ENCODE peak calls at places on chromosomes 4 and X, in five cellular contexts. One of them, this sample, is unnamed.

GRCh38 chr4:145302725-145303124 is 122.3 kb upstream of the OTUD4 start:
- DNase-seq in thyroid gland: no peak
- DNase-seq in OCI-LY7: no peak
- DNase-seq in left lung: no peak
- DNase-seq in GM12865: no peak
- DNase-seq in this sample: no peak

GRCh38 chrX:2829066-2829430 is 318 bp downstream of the GYG2 start:
- DNase-seq in thyroid gland: peak
- DNase-seq in OCI-LY7: no peak
- DNase-seq in left lung: no peak
- DNase-seq in GM12865: no peak
- DNase-seq in this sample: no peak

GRCh38 chr4:82864336-82865001 is 26.5 kb downstream of the SEC31A start:
- DNase-seq in thyroid gland: no peak
- DNase-seq in OCI-LY7: no peak
- DNase-seq in left lung: no peak
- DNase-seq in GM12865: no peak
- DNase-seq in this sample: no peak

GRCh38 chr4:126470862-126471261 is 1156.1 kb downstream of the FAT4 start:
- DNase-seq in thyroid gland: no peak
- DNase-seq in OCI-LY7: no peak
- DNase-seq in left lung: no peak
- DNase-seq in GM12865: no peak
- DNase-seq in this sample: no peak

GRCh38 chr4:169220854-169221311 is 49.9 kb downstream of the SH3RF1 start:
- DNase-seq in thyroid gland: no peak
- DNase-seq in OCI-LY7: no peak
- DNase-seq in left lung: no peak
- DNase-seq in GM12865: no peak
- DNase-seq in this sample: no peak

GRCh38 chr4:77881460-77882295 is 19.0 kb downstream of the MRPL1 start:
- DNase-seq in thyroid gland: no peak
- DNase-seq in OCI-LY7: no peak
- DNase-seq in left lung: no peak
- DNase-seq in GM12865: no peak
- DNase-seq in this sample: peak

GRCh38 chr4:145217339-145217738 is 37.0 kb upstream of the OTUD4 start:
- DNase-seq in thyroid gland: no peak
- DNase-seq in OCI-LY7: no peak
- DNase-seq in left lung: no peak
- DNase-seq in GM12865: no peak
- DNase-seq in this sample: no peak

GRCh38 chrX:81120936-81121351 is 80.8 kb downstream of the HMGN5 start:
- DNase-seq in thyroid gland: peak
- DNase-seq in OCI-LY7: peak
- DNase-seq in left lung: no peak
- DNase-seq in GM12865: peak
- DNase-seq in this sample: peak

GRCh38 chrX:12770440-12770839 is 20.8 kb upstream of the PRPS2 start:
- DNase-seq in thyroid gland: no peak
- DNase-seq in OCI-LY7: peak
- DNase-seq in left lung: no peak
- DNase-seq in GM12865: peak
- DNase-seq in this sample: no peak

GRCh38 chr4:151152033-151152432 is 52.6 kb downstream of the RPS3A start:
- DNase-seq in thyroid gland: no peak
- DNase-seq in OCI-LY7: no peak
- DNase-seq in left lung: no peak
- DNase-seq in GM12865: no peak
- DNase-seq in this sample: no peak

GRCh38 chr4:75722417-75722816 is 2.0 kb upstream of the USO1 start:
- DNase-seq in thyroid gland: no peak
- DNase-seq in OCI-LY7: no peak
- DNase-seq in left lung: no peak
- DNase-seq in GM12865: no peak
- DNase-seq in this sample: no peak

GRCh38 chrX:136215559-136215958 is 35.6 kb downstream of the MAP7D3 start:
- DNase-seq in thyroid gland: no peak
- DNase-seq in OCI-LY7: no peak
- DNase-seq in left lung: no peak
- DNase-seq in GM12865: no peak
- DNase-seq in this sample: no peak

GRCh38 chrX:54794795-54795194 is 3.3 kb downstream of the ITIH6 start:
- DNase-seq in thyroid gland: no peak
- DNase-seq in OCI-LY7: no peak
- DNase-seq in left lung: no peak
- DNase-seq in GM12865: no peak
- DNase-seq in this sample: no peak

GRCh38 chrX:151393514-151393913 is 3.5 kb upstream of the VMA21 start:
- DNase-seq in thyroid gland: no peak
- DNase-seq in OCI-LY7: peak
- DNase-seq in left lung: no peak
- DNase-seq in GM12865: peak
- DNase-seq in this sample: no peak

GRCh38 chrX:138057883-138058282 is 492.0 kb downstream of the ZIC3 start:
- DNase-seq in thyroid gland: no peak
- DNase-seq in OCI-LY7: no peak
- DNase-seq in left lung: no peak
- DNase-seq in GM12865: no peak
- DNase-seq in this sample: no peak

GRCh38 chr4:1379351-1379781 is 26.9 kb downstream of the NKX1-1 start:
- DNase-seq in thyroid gland: no peak
- DNase-seq in OCI-LY7: no peak
- DNase-seq in left lung: no peak
- DNase-seq in GM12865: no peak
- DNase-seq in this sample: peak

GRCh38 chrX:9293903-9294302 is 171.0 kb upstream of the TBL1X start:
- DNase-seq in thyroid gland: no peak
- DNase-seq in OCI-LY7: no peak
- DNase-seq in left lung: no peak
- DNase-seq in GM12865: no peak
- DNase-seq in this sample: no peak

GRCh38 chrX:19776753-19777152 is 110.6 kb downstream of the SH3KBP1 start:
- DNase-seq in thyroid gland: no peak
- DNase-seq in OCI-LY7: peak
- DNase-seq in left lung: no peak
- DNase-seq in GM12865: peak
- DNase-seq in this sample: no peak

GRCh38 chr4:171626554-171626953 is 186.7 kb upstream of the GALNTL6 start:
- DNase-seq in thyroid gland: no peak
- DNase-seq in OCI-LY7: no peak
- DNase-seq in left lung: no peak
- DNase-seq in GM12865: no peak
- DNase-seq in this sample: no peak

GRCh38 chrX:1178580-1179057 is 33.8 kb downstream of the CRLF2 start:
- DNase-seq in thyroid gland: no peak
- DNase-seq in OCI-LY7: no peak
- DNase-seq in left lung: no peak
- DNase-seq in GM12865: no peak
- DNase-seq in this sample: no peak

GRCh38 chr4:148445071-148445902 is 3.1 kb upstream of the NR3C2 start:
- DNase-seq in thyroid gland: peak
- DNase-seq in OCI-LY7: peak
- DNase-seq in left lung: peak
- DNase-seq in GM12865: peak
- DNase-seq in this sample: peak

GRCh38 chr4:6727943-6728250 is 11.9 kb downstream of the BLOC1S4 start:
- DNase-seq in thyroid gland: no peak
- DNase-seq in OCI-LY7: no peak
- DNase-seq in left lung: no peak
- DNase-seq in GM12865: no peak
- DNase-seq in this sample: no peak

GRCh38 chrX:53031380-53031779 is 17.2 kb upstream of the GPR173 start:
- DNase-seq in thyroid gland: no peak
- DNase-seq in OCI-LY7: no peak
- DNase-seq in left lung: no peak
- DNase-seq in GM12865: no peak
- DNase-seq in this sample: no peak

GRCh38 chrX:150038356-150038755 is 100.1 kb upstream of the EOLA2 start:
- DNase-seq in thyroid gland: no peak
- DNase-seq in OCI-LY7: no peak
- DNase-seq in left lung: no peak
- DNase-seq in GM12865: no peak
- DNase-seq in this sample: no peak

GRCh38 chr4:182023469-182023868 is 219.7 kb upstream of the TENM3 start:
- DNase-seq in thyroid gland: no peak
- DNase-seq in OCI-LY7: no peak
- DNase-seq in left lung: no peak
- DNase-seq in GM12865: no peak
- DNase-seq in this sample: no peak

GRCh38 chr4:69617083-69617694 is 22.3 kb downstream of the UGT2A2 start:
- DNase-seq in thyroid gland: no peak
- DNase-seq in OCI-LY7: peak
- DNase-seq in left lung: no peak
- DNase-seq in GM12865: peak
- DNase-seq in this sample: no peak

GRCh38 chr4:118410143-118410542 is 57.3 kb upstream of the PRSS12 start:
- DNase-seq in thyroid gland: no peak
- DNase-seq in OCI-LY7: no peak
- DNase-seq in left lung: no peak
- DNase-seq in GM12865: no peak
- DNase-seq in this sample: no peak

GRCh38 chr4:25925486-25926201 is 11.6 kb downstream of the SMIM20 start:
- DNase-seq in thyroid gland: peak
- DNase-seq in OCI-LY7: peak
- DNase-seq in left lung: peak
- DNase-seq in GM12865: peak
- DNase-seq in this sample: no peak

GRCh38 chrX:65093658-65094057 is 117.4 kb upstream of the ZC4H2 start:
- DNase-seq in thyroid gland: no peak
- DNase-seq in OCI-LY7: no peak
- DNase-seq in left lung: no peak
- DNase-seq in GM12865: no peak
- DNase-seq in this sample: no peak

GRCh38 chr4:71857713-71858451 is 74.0 kb upstream of the GC start:
- DNase-seq in thyroid gland: peak
- DNase-seq in OCI-LY7: no peak
- DNase-seq in left lung: peak
- DNase-seq in GM12865: no peak
- DNase-seq in this sample: no peak

GRCh38 chr4:155878611-155879010 is 12.5 kb upstream of the ASIC5 start:
- DNase-seq in thyroid gland: no peak
- DNase-seq in OCI-LY7: no peak
- DNase-seq in left lung: no peak
- DNase-seq in GM12865: no peak
- DNase-seq in this sample: no peak

GRCh38 chr4:155879767-155880166 is 13.7 kb upstream of the ASIC5 start:
- DNase-seq in thyroid gland: no peak
- DNase-seq in OCI-LY7: no peak
- DNase-seq in left lung: no peak
- DNase-seq in GM12865: no peak
- DNase-seq in this sample: no peak

GRCh38 chr4:155881555-155881954 is 15.5 kb upstream of the ASIC5 start:
- DNase-seq in thyroid gland: no peak
- DNase-seq in OCI-LY7: no peak
- DNase-seq in left lung: no peak
- DNase-seq in GM12865: peak
- DNase-seq in this sample: peak

DNA sequence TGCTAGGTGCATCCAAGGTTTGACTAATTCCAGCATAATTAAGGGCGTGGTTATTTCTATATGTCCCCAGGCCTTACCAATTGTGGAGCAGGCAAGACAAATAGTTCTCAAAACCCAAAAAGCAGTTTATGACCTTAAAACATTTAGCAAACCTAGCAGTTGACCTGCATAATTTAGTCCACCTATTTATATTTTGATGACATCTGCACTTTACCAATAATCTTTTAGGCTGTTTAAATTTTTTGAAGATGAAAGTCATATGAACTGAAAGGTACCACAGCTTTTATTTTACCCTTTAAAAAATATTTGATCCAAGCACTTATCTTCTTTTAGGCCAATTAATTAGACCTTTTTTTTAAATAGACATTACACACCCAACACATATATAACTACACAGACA is 9.8 kb upstream of the ASIC5 start:
- DNase-seq in thyroid gland: no peak
- DNase-seq in OCI-LY7: no peak
- DNase-seq in left lung: no peak
- DNase-seq in GM12865: no peak
- DNase-seq in this sample: no peak
- H3K4me3 ChIP-seq in thyroid gland: no peak
- H3K4me3 ChIP-seq in OCI-LY7: no peak
- H3K4me3 ChIP-seq in left lung: no peak
- H3K4me3 ChIP-seq in GM12865: no peak
- H3K4me3 ChIP-seq in this sample: no peak

GRCh38 chr4:108159845-108160244 is 8.9 kb downstream of the LEF1 start:
- DNase-seq in thyroid gland: no peak
- DNase-seq in OCI-LY7: peak
- DNase-seq in left lung: no peak
- DNase-seq in GM12865: no peak
- DNase-seq in this sample: no peak
- H3K4me3 ChIP-seq in thyroid gland: no peak
- H3K4me3 ChIP-seq in OCI-LY7: peak
- H3K4me3 ChIP-seq in left lung: no peak
- H3K4me3 ChIP-seq in GM12865: no peak
- H3K4me3 ChIP-seq in this sample: no peak

GRCh38 chr4:21699437-21699836 is 249.1 kb downstream of the KCNIP4 start:
- DNase-seq in thyroid gland: no peak
- DNase-seq in OCI-LY7: no peak
- DNase-seq in left lung: no peak
- DNase-seq in GM12865: no peak
- DNase-seq in this sample: no peak

GRCh38 chr4:21692211-21692610 is 256.4 kb downstream of the KCNIP4 start:
- DNase-seq in thyroid gland: no peak
- DNase-seq in OCI-LY7: no peak
- DNase-seq in left lung: no peak
- DNase-seq in GM12865: no peak
- DNase-seq in this sample: no peak

DNA sequence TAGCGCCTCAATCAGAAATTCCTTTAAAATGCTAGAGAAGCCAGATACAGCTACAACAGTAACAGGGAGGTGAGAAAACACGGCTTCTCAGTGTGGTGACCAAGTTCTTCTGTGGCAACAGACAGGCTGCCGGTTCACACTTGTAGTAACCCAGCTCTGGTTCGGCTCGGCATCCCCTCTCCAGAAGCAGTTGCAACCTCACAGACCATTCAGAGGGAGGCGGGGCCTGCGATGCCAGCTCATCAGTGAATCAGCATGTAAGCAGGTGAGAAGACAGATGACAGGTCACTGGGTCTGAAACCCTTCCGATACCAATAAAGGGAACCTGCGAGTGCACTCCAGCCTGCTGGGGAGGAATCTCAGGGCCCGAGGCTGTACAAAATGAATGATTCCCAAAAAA is 251.0 kb downstream of the KCNIP4 start:
- DNase-seq in thyroid gland: peak
- DNase-seq in OCI-LY7: no peak
- DNase-seq in left lung: no peak
- DNase-seq in GM12865: peak
- DNase-seq in this sample: no peak
- H3K4me3 ChIP-seq in thyroid gland: no peak
- H3K4me3 ChIP-seq in OCI-LY7: no peak
- H3K4me3 ChIP-seq in left lung: no peak
- H3K4me3 ChIP-seq in GM12865: no peak
- H3K4me3 ChIP-seq in this sample: no peak

GRCh38 chrX:74419861-74420193 is 1.5 kb upstream of the SLC16A2 start:
- DNase-seq in thyroid gland: peak
- DNase-seq in OCI-LY7: no peak
- DNase-seq in left lung: no peak
- DNase-seq in GM12865: no peak
- DNase-seq in this sample: no peak
- H3K4me3 ChIP-seq in thyroid gland: peak
- H3K4me3 ChIP-seq in OCI-LY7: no peak
- H3K4me3 ChIP-seq in left lung: peak
- H3K4me3 ChIP-seq in GM12865: no peak
- H3K4me3 ChIP-seq in this sample: peak

GRCh38 chr4:54316139-54316538 is 87.0 kb downstream of the PDGFRA start:
- DNase-seq in thyroid gland: no peak
- DNase-seq in OCI-LY7: no peak
- DNase-seq in left lung: no peak
- DNase-seq in GM12865: no peak
- DNase-seq in this sample: no peak
- H3K4me3 ChIP-seq in thyroid gland: no peak
- H3K4me3 ChIP-seq in OCI-LY7: no peak
- H3K4me3 ChIP-seq in left lung: no peak
- H3K4me3 ChIP-seq in GM12865: no peak
- H3K4me3 ChIP-seq in this sample: no peak